ENCODE peak calls at places on chromosomes 5 and 9, in five cellular contexts. D is fibroblast of lung, Y is IMR-90, W is PC-9, A is uterus. I is an unnamed sample.

GRCh38 chr5:73118331-73119011 is 1.9 kb upstream of the TMEM171 start:
- DNase-seq in A (no peak), W (no peak), Y (no peak), D (no peak), I (no peak)

GRCh38 chr5:124736111-124736813 is 10.2 kb downstream of the ZNF608 start:
- DNase-seq in D (peak; percentile 95), A (no peak), W (no peak), Y (peak; percentile 95), I (no peak)

GRCh38 chr9:73270967-73271722 is 119.5 kb downstream of the ANXA1 start:
- DNase-seq in D (peak; percentile 93), W (peak; percentile 85), A (no peak), Y (peak; percentile 77), I (peak; percentile 61)

GRCh38 chr9:70435948-70436347 is 21.5 kb upstream of the KLF9 start:
- DNase-seq in A (no peak), W (no peak), Y (peak; percentile 82), D (peak; percentile 66), I (no peak)

GRCh38 chr5:141637266-141637692 is 482 bp downstream of the RELL2 start:
- DNase-seq in D (no peak), A (no peak), W (no peak), Y (no peak), I (no peak)

GRCh38 chr5:53069626-53070025 is 39.9 kb downstream of the MOCS2 start:
- DNase-seq in Y (peak; percentile 83), W (no peak), A (no peak), D (peak; percentile 94), I (no peak)

GRCh38 chr9:130433168-130433946 is 11.4 kb upstream of the ASS1 start:
- DNase-seq in D (peak; percentile 62), W (no peak), Y (peak; percentile 39), A (no peak), I (no peak)

GRCh38 chr5:111997308-111998159 is 240.5 kb upstream of the NREP start:
- DNase-seq in W (no peak), Y (peak; percentile 100), A (no peak), D (peak; percentile 100), I (peak; percentile 97)

GRCh38 chr9:26723486-26723885 is 169.1 kb downstream of the CAAP1 start:
- DNase-seq in W (no peak), D (no peak), A (peak; percentile 16), Y (peak; percentile 6), I (no peak)

GRCh38 chr9:16754662-16755061 is 115.8 kb downstream of the BNC2 start:
- DNase-seq in W (no peak), D (no peak), A (no peak), Y (no peak), I (no peak)

GRCh38 chr5:11069041-11069440 is 308.0 kb upstream of the DAP start:
- DNase-seq in A (no peak), D (peak; percentile 17), W (no peak), Y (no peak), I (no peak)

GRCh38 chr9:4515958-4516375 is 25.7 kb downstream of the SLC1A1 start:
- DNase-seq in W (no peak), A (no peak), Y (peak; percentile 15), D (peak; percentile 16), I (no peak)

GRCh38 chr9:128275198-128276007 is at the start of gene GOLGA2:
- DNase-seq in Y (peak; percentile 76), D (peak; percentile 71), A (peak; percentile 46), W (no peak), I (no peak)

GRCh38 chr9:113011911-113012381 is at the start of gene ZNF883:
- DNase-seq in A (peak; percentile 57), D (peak; percentile 69), Y (peak; percentile 55), W (no peak), I (no peak)

GRCh38 chr5:161094411-161094810 is 242.4 kb upstream of the ATP10B start:
- DNase-seq in A (no peak), D (peak; percentile 88), Y (peak; percentile 3), W (no peak), I (no peak)

GRCh38 chr5:131509811-131510210 is 125.2 kb downstream of the RAPGEF6 start:
- DNase-seq in A (no peak), Y (no peak), W (no peak), D (no peak), I (no peak)

GRCh38 chr9:806285-807156 is 35.0 kb upstream of the DMRT1 start:
- DNase-seq in Y (peak; percentile 51), A (no peak), D (peak; percentile 30), W (no peak), I (no peak)

GRCh38 chr5:138705007-138705406 is 48.2 kb upstream of the CTNNA1 start:
- DNase-seq in A (no peak), Y (no peak), D (no peak), W (no peak), I (no peak)

GRCh38 chr9:107637421-107638420 is 148.2 kb upstream of the KLF4 start:
- DNase-seq in W (no peak), Y (peak; percentile 98), D (peak; percentile 92), A (peak; percentile 99), I (no peak)

GRCh38 chr9:22229069-22229468 is 217.6 kb upstream of the DMRTA1 start:
- DNase-seq in A (no peak), D (no peak), W (no peak), Y (no peak), I (no peak)

GRCh38 chr5:160537940-160538339 is 116.3 kb downstream of the PTTG1 start:
- DNase-seq in D (no peak), W (no peak), A (no peak), Y (no peak), I (no peak)

GRCh38 chr5:55141945-55142690 is 17.9 kb upstream of the GPX8 start:
- DNase-seq in W (no peak), D (no peak), A (no peak), Y (no peak), I (no peak)

GRCh38 chr9:110578896-110579752 is at the start of gene SVEP1:
- DNase-seq in Y (peak; percentile 77), W (no peak), A (peak; percentile 31), D (peak; percentile 78), I (no peak)

GRCh38 chr9:30036558-30036957 is 2347.9 kb upstream of the ACO1 start:
- DNase-seq in W (no peak), D (no peak), Y (no peak), A (no peak), I (no peak)

GRCh38 chr5:7894860-7895259 is 25.9 kb downstream of the MTRR start:
- DNase-seq in W (no peak), A (no peak), D (no peak), Y (no peak), I (no peak)

GRCh38 chr5:26415987-26416386 is 622.4 kb downstream of the CDH9 start:
- DNase-seq in A (no peak), Y (no peak), D (no peak), W (no peak), I (no peak)
- H3K27ac ChIP-seq in A (no peak overlapping the region), Y (no peak overlapping the region), D (no peak overlapping the region), W (no peak overlapping the region), I (no peak overlapping the region)

GRCh38 chr5:171419663-171420428 is 399 bp downstream of the FGF18 start:
- DNase-seq in W (no peak), Y (peak; percentile 29), A (no peak), D (peak; percentile 50), I (no peak)
- H3K4me1 ChIP-seq in W (peaks cover 8% of the 10 kb centered on the region), Y (peaks cover 2% of the 10 kb centered on the region), A (no peaks in the 10 kb centered on the region), D (peaks cover 2% of the 10 kb centered on the region), I (peaks cover 6% of the 10 kb centered on the region)

DNA sequence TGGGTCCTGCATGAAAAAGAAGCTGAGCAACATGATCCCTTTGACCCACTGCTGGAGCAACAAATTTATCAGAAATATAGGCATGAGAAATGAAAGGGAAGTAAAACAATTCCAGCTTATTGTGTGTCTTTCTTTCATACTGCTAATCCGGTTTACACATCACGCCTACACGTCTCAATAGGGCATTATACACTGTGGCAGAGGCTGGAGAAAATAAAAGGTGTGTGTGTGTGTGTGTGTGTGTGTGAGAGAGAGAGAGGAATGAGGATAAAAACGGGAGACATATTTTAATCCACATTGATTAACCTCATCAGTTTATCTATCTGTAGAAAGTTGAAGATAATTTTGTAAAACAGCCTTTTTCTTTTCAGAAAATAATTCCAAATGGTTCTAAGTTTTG is 2.4 kb downstream of the PTCH1 start:
- DNase-seq in D (no peak), Y (no peak), W (no peak), A (no peak), I (no peak)
- H3K27ac ChIP-seq in D (no peak overlapping the region), Y (no peak overlapping the region), W (no peak overlapping the region), A (no peak overlapping the region), I (no peak overlapping the region)

DNA sequence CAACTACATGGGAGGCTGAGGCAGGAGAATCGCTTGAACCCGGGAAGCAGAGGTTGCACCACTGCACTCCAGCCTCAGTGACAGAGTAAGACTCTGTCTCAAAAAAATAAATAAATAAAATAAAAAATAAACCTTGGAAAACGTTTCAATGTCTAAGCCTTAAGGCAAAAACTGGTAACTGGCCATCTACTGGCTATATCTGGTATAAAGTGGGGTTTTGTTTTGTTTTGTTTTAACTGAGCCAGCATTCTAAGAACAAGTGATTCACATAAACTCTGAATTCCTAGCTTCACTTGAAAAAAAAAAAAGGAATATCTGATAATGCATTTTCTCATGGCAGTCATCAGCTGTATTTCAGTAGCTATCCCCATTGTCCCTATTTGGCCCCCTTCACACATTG is 126.1 kb upstream of the EFNA5 start:
- DNase-seq in W (no peak), D (no peak), A (no peak), Y (peak; percentile 54), I (no peak)
- H3K4me1 ChIP-seq in W (no peaks in the 10 kb centered on the region), D (no peaks in the 10 kb centered on the region), A (no peaks in the 10 kb centered on the region), Y (no peaks in the 10 kb centered on the region), I (no peaks in the 10 kb centered on the region)